ENCODE peak calls at places on chromosomes 2 and 18, in eight cellular contexts. M is left lobe of liver, F is T-cell, V is nephron progenitor cell, Z is COLO829, W is cardiac fibroblast, E is kidney tubule cell, G is activated T-helper 1 cell treated with Interleukin-2 at 50 U/mL for 16 hours. C is an unnamed sample.

GRCh38 chr2:72425996-72426395 is 278.3 kb upstream of the CYP26B1 start:
- DNase-seq in V (no peak), F (no peak), G (no peak), Z (no peak), E (no peak), M (no peak), W (no peak), C (no peak)

GRCh38 chr2:197504000-197504399 is 3.8 kb downstream of the HSPE1 start:
- DNase-seq in G (no peak), F (no peak), V (no peak), E (no peak), Z (no peak), M (no peak), W (no peak), C (no peak)

GRCh38 chr2:238128061-238129040 is 10.1 kb upstream of the KLHL30 start:
- DNase-seq in E (no peak), V (no peak), Z (no peak), F (no peak), M (no peak), G (no peak), W (no peak), C (no peak)

GRCh38 chr2:58044145-58044544 is 2.5 kb upstream of the VRK2 start:
- DNase-seq in F (no peak), V (no peak), W (no peak), Z (no peak), E (no peak), M (no peak), G (no peak), C (no peak)

GRCh38 chr2:178066890-178067669 is 5.5 kb downstream of the PDE11A start:
- DNase-seq in G (no peak), Z (no peak), M (no peak), F (no peak), E (peak; percentile 96), V (no peak), W (no peak), C (no peak)

GRCh38 chr2:236583621-236584203 is 14.1 kb downstream of the ACKR3 start:
- DNase-seq in E (no peak), V (no peak), G (no peak), M (no peak), W (no peak), F (no peak), Z (no peak), C (no peak)

GRCh38 chr2:84805250-84805917 is 75.5 kb downstream of the TRABD2A start:
- DNase-seq in W (no peak), F (no peak), E (no peak), G (no peak), M (no peak), Z (no peak), V (no peak), C (no peak)

GRCh38 chr2:36626071-36626470 is 28.1 kb upstream of the FEZ2 start:
- DNase-seq in F (no peak), Z (no peak), G (no peak), W (no peak), E (no peak), M (no peak), V (no peak), C (no peak)

GRCh38 chr18:25832008-25832604 is 258.3 kb downstream of the SS18 start:
- DNase-seq in E (peak; percentile 49), V (peak; percentile 75), Z (peak; percentile 26), F (no peak), G (no peak), M (peak; percentile 47), W (peak; percentile 54), C (no peak)

GRCh38 chr2:215022418-215022817 is 116.0 kb downstream of the ABCA12 start:
- DNase-seq in M (no peak), V (no peak), G (no peak), Z (peak; percentile 14), F (no peak), W (peak; percentile 32), E (peak; percentile 43), C (no peak)

GRCh38 chr2:132253496-132254305 is 91.9 kb upstream of the ANKRD30BL start:
- DNase-seq in G (no peak), M (no peak), F (no peak), V (no peak), W (no peak), Z (no peak), E (no peak), C (no peak)

GRCh38 chr2:120990451-120990871 is 254.8 kb downstream of the GLI2 start:
- DNase-seq in E (no peak), G (no peak), M (peak; percentile 28), V (no peak), W (no peak), F (no peak), Z (no peak), C (no peak)

GRCh38 chr2:231162036-231162345 is 36.4 kb upstream of the ARMC9 start:
- DNase-seq in W (peak; percentile 98), Z (peak; percentile 57), E (peak; percentile 95), G (no peak), F (no peak), V (no peak), M (no peak), C (no peak)

GRCh38 chr2:238027591-238028415 is 33.0 kb upstream of the SCLY start:
- DNase-seq in W (no peak), Z (no peak), F (no peak), E (no peak), V (no peak), G (no peak), M (peak; percentile 15), C (no peak)

GRCh38 chr2:43387092-43388062 is 161.0 kb upstream of the ZFP36L2 start:
- DNase-seq in G (no peak), W (peak; percentile 23), Z (no peak), E (peak; percentile 6), M (no peak), F (no peak), V (no peak), C (no peak)

GRCh38 chr2:186575302-186575701 is 14.6 kb upstream of the ITGAV start:
- DNase-seq in M (no peak), F (no peak), Z (peak; percentile 90), V (no peak), E (peak; percentile 99), G (no peak), W (peak; percentile 100), C (no peak)

GRCh38 chr2:189803431-189803830 is 19.2 kb downstream of the PMS1 start:
- DNase-seq in Z (no peak), V (no peak), W (no peak), E (no peak), G (no peak), M (no peak), F (no peak), C (no peak)

GRCh38 chr2:23616630-23617029 is 231.7 kb downstream of the KLHL29 start:
- DNase-seq in E (no peak), G (no peak), V (no peak), F (no peak), W (no peak), Z (no peak), M (no peak), C (no peak)

GRCh38 chr2:19332503-19332902 is 25.9 kb downstream of the OSR1 start:
- DNase-seq in M (no peak), G (no peak), E (no peak), W (no peak), Z (no peak), V (no peak), F (no peak), C (no peak)

GRCh38 chr2:127681976-127682857 is 6.9 kb upstream of the LIMS2 start:
- DNase-seq in M (no peak), Z (no peak), F (no peak), W (no peak), E (no peak), G (no peak), V (no peak), C (no peak)

GRCh38 chr18:74351354-74351753 is 35.7 kb downstream of the C18orf63 start:
- DNase-seq in E (peak; percentile 83), M (no peak), Z (no peak), V (no peak), F (no peak), W (peak; percentile 82), G (no peak), C (no peak)

GRCh38 chr2:48043301-48043700 is 137.0 kb upstream of the FBXO11 start:
- DNase-seq in F (no peak), V (no peak), Z (no peak), M (no peak), W (no peak), E (no peak), G (no peak), C (no peak)

GRCh38 chr2:19643117-19643518 is 258.7 kb downstream of the TTC32 start:
- DNase-seq in G (no peak), M (no peak), W (no peak), Z (no peak), F (no peak), V (no peak), E (no peak), C (no peak)

GRCh38 chr18:47075098-47075883 is 39.9 kb upstream of the ELOA2 start:
- DNase-seq in Z (no peak), V (peak; percentile 38), W (peak; percentile 29), G (no peak), M (no peak), E (no peak), F (no peak), C (no peak)

GRCh38 chr2:111062417-111062816 is 58.3 kb upstream of the BCL2L11 start:
- DNase-seq in M (no peak), G (no peak), V (no peak), W (no peak), Z (no peak), F (no peak), E (no peak), C (no peak)

GRCh38 chr2:136935119-136935518 is 169.8 kb downstream of the THSD7B start:
- DNase-seq in W (no peak), E (no peak), G (no peak), M (no peak), Z (no peak), V (no peak), F (no peak), C (no peak)

GRCh38 chr2:229689307-229689839 is 25.0 kb downstream of the DNER start:
- DNase-seq in G (no peak), W (no peak), F (no peak), M (no peak), E (no peak), V (no peak), Z (no peak), C (no peak)

GRCh38 chr18:11511434-11512095 is 97.8 kb upstream of the SLC35G4 start:
- DNase-seq in F (no peak), G (no peak), M (no peak), W (no peak), V (no peak), Z (no peak), E (no peak), C (no peak)

GRCh38 chr2:59882279-59882678 is 671.2 kb downstream of the BCL11A start:
- DNase-seq in G (no peak), F (no peak), M (no peak), E (no peak), W (no peak), V (no peak), Z (no peak), C (no peak)

GRCh38 chr18:48203961-48204666 is 205.1 kb downstream of the ZBTB7C start:
- DNase-seq in E (no peak), V (no peak), Z (no peak), F (no peak), M (no peak), W (no peak), G (no peak), C (no peak)

GRCh38 chr2:148253716-148254115 is 232.8 kb downstream of the MBD5 start:
- DNase-seq in Z (no peak), F (no peak), V (no peak), M (no peak), W (peak; percentile 58), E (peak; percentile 94), G (no peak), C (no peak)

GRCh38 chr2:182855376-182855775 is 11.1 kb downstream of the FRZB start:
- DNase-seq in G (no peak), M (no peak), E (no peak), W (no peak), Z (no peak), F (no peak), V (no peak), C (no peak)

GRCh38 chr2:9114457-9114856 is 92.2 kb upstream of the ASAP2 start:
- DNase-seq in G (no peak), V (no peak), M (no peak), Z (no peak), E (peak; percentile 27), F (no peak), W (peak; percentile 42), C (no peak)